ENCODE peak calls at places on chromosomes 3 and 15, in seven cellular contexts. W, I, N, O, B, D and J are unnamed samples.

GRCh38 chr3:99637381-99638111 is 848 bp upstream of the COL8A1 start:
- DNase-seq in W (no peak), I (peak), N (peak), O (peak), B (peak), D (no peak), J (peak)

GRCh38 chr3:30073622-30074021 is 532.8 kb upstream of the TGFBR2 start:
- DNase-seq in W (no peak), I (no peak), N (no peak), O (no peak), B (peak), D (no peak), J (no peak)

GRCh38 chr15:52976050-52976449 is 185.9 kb upstream of the ONECUT1 start:
- DNase-seq in W (no peak), I (no peak), N (no peak), O (no peak), B (no peak), D (no peak), J (no peak)

GRCh38 chr3:42914771-42915515 is 9.0 kb downstream of the ZNF662 start:
- DNase-seq in W (no peak), I (no peak), N (no peak), O (no peak), B (no peak), D (no peak), J (no peak)

GRCh38 chr3:168884353-168884903 is 779.1 kb downstream of the MECOM start:
- DNase-seq in W (peak), I (peak), N (peak), O (peak), B (peak), D (no peak), J (peak)

GRCh38 chr3:63960048-63960711 is 48.0 kb upstream of the SCAANT1 start:
- DNase-seq in W (peak), I (no peak), N (peak), O (no peak), B (peak), D (peak), J (peak)

GRCh38 chr3:14691239-14691638 is 16.3 kb downstream of the C3orf20 start:
- DNase-seq in W (no peak), I (no peak), N (no peak), O (no peak), B (no peak), D (peak), J (no peak)

GRCh38 chr3:184155644-184156521 is 706 bp downstream of the DVL3 start:
- DNase-seq in W (no peak), I (peak), N (no peak), O (no peak), B (peak), D (peak), J (peak)

GRCh38 chr3:12470111-12470510 is 14.2 kb upstream of the TSEN2 start:
- DNase-seq in W (no peak), I (no peak), N (peak), O (no peak), B (no peak), D (no peak), J (no peak)

GRCh38 chr3:184582583-184582982 is 21.0 kb downstream of the EPHB3 start:
- DNase-seq in W (no peak), I (peak), N (no peak), O (no peak), B (peak), D (no peak), J (no peak)

GRCh38 chr3:188950832-188951489 is 220.8 kb upstream of the TPRG1 start:
- DNase-seq in W (peak), I (no peak), N (peak), O (peak), B (peak), D (no peak), J (peak)

GRCh38 chr3:18080198-18080689 is 337.8 kb upstream of the TBC1D5 start:
- DNase-seq in W (no peak), I (no peak), N (peak), O (no peak), B (peak), D (no peak), J (no peak)

GRCh38 chr3:179449621-179450020 is 1.6 kb downstream of the GNB4 start:
- DNase-seq in W (no peak), I (no peak), N (peak), O (no peak), B (no peak), D (no peak), J (no peak)

GRCh38 chr3:135739755-135740154 is 225.8 kb upstream of the PPP2R3A start:
- DNase-seq in W (no peak), I (no peak), N (no peak), O (no peak), B (no peak), D (no peak), J (no peak)

GRCh38 chr3:2657408-2657807 is 452.8 kb downstream of the IL5RA start:
- DNase-seq in W (no peak), I (no peak), N (peak), O (no peak), B (peak), D (no peak), J (no peak)

GRCh38 chr3:187919018-187919417 is 173.8 kb upstream of the BCL6 start:
- DNase-seq in W (no peak), I (no peak), N (peak), O (no peak), B (no peak), D (no peak), J (no peak)

GRCh38 chr15:42384597-42384996 is 25.3 kb downstream of the CAPN3 start:
- DNase-seq in W (no peak), I (no peak), N (no peak), O (no peak), B (no peak), D (no peak), J (no peak)

GRCh38 chr3:58471025-58471887 is 20.6 kb upstream of the KCTD6 start:
- DNase-seq in W (no peak), I (peak), N (peak), O (peak), B (peak), D (peak), J (peak)

GRCh38 chr15:88959445-88959844 is 46.3 kb upstream of the MFGE8 start:
- DNase-seq in W (no peak), I (no peak), N (no peak), O (no peak), B (no peak), D (no peak), J (no peak)

GRCh38 chr3:131794766-131795381 is 239.9 kb downstream of the CPNE4 start:
- DNase-seq in W (no peak), I (peak), N (peak), O (peak), B (peak), D (peak), J (peak)

GRCh38 chr3:190076601-190077444 is 43.9 kb downstream of the P3H2 start:
- DNase-seq in W (no peak), I (peak), N (peak), O (peak), B (peak), D (no peak), J (peak)

GRCh38 chr3:196883361-196883760 is 15.6 kb downstream of the SENP5 start:
- DNase-seq in W (no peak), I (no peak), N (no peak), O (no peak), B (peak), D (no peak), J (no peak)

GRCh38 chr3:150736903-150737832 is 25.8 kb downstream of the SIAH2 start:
- DNase-seq in W (no peak), I (no peak), N (no peak), O (no peak), B (peak), D (peak), J (no peak)

GRCh38 chr3:19485267-19485666 is 337.0 kb downstream of the KCNH8 start:
- DNase-seq in W (no peak), I (peak), N (no peak), O (no peak), B (no peak), D (no peak), J (no peak)

GRCh38 chr15:48682949-48683651 is 37.6 kb upstream of the FBN1 start:
- DNase-seq in W (peak), I (peak), N (peak), O (no peak), B (peak), D (no peak), J (no peak)

GRCh38 chr3:166013073-166013679 is 176.0 kb upstream of the BCHE start:
- DNase-seq in W (no peak), I (no peak), N (peak), O (peak), B (peak), D (peak), J (peak)

GRCh38 chr3:153599685-153600084 is 437.7 kb downstream of the RAP2B start:
- DNase-seq in W (peak), I (peak), N (peak), O (peak), B (peak), D (no peak), J (peak)

GRCh38 chr3:107990926-107991325 is 99.9 kb downstream of the CD47 start:
- DNase-seq in W (no peak), I (peak), N (no peak), O (no peak), B (no peak), D (no peak), J (no peak)

GRCh38 chr3:194121881-194122280 is 14.1 kb upstream of the HES1 start:
- DNase-seq in W (no peak), I (no peak), N (peak), O (no peak), B (peak), D (no peak), J (peak)

GRCh38 chr15:58057559-58057958 is 8.0 kb downstream of the ALDH1A2 start:
- DNase-seq in W (no peak), I (no peak), N (no peak), O (no peak), B (no peak), D (no peak), J (peak)

GRCh38 chr15:70251246-70251990 is 153.7 kb upstream of the TLE3 start:
- DNase-seq in W (no peak), I (peak), N (no peak), O (no peak), B (no peak), D (no peak), J (no peak)

GRCh38 chr3:157282261-157283191 is 122.6 kb upstream of the CCNL1 start:
- DNase-seq in W (no peak), I (peak), N (peak), O (peak), B (peak), D (no peak), J (peak)

GRCh38 chr15:67242665-67243064 is 11.8 kb downstream of the AAGAB start:
- DNase-seq in W (no peak), I (no peak), N (no peak), O (no peak), B (no peak), D (peak), J (peak)

GRCh38 chr15:64151727-64152506 is at the start of gene SNX22:
- DNase-seq in W (peak), I (peak), N (no peak), O (no peak), B (peak), D (no peak), J (peak)

GRCh38 chr3:149384911-149385321 is 7.5 kb upstream of the TM4SF1 start:
- DNase-seq in W (no peak), I (no peak), N (peak), O (peak), B (peak), D (no peak), J (peak)

GRCh38 chr3:156525808-156526207 is 29.1 kb downstream of the SSR3 start:
- DNase-seq in W (no peak), I (no peak), N (no peak), O (no peak), B (no peak), D (no peak), J (no peak)

GRCh38 chr15:81301385-81301784 is 22.6 kb downstream of the STARD5 start:
- DNase-seq in W (no peak), I (no peak), N (no peak), O (no peak), B (no peak), D (no peak), J (no peak)
- H3K27ac ChIP-seq in W (peak), I (no peak), N (no peak), O (no peak), B (no peak), D (no peak), J (no peak)

GRCh38 chr3:177749836-177750235 is 552.6 kb upstream of the TBL1XR1 start:
- DNase-seq in W (no peak), I (no peak), N (no peak), O (no peak), B (no peak), D (no peak), J (no peak)

GRCh38 chr3:177744873-177745646 is 547.8 kb upstream of the TBL1XR1 start:
- DNase-seq in W (peak), I (no peak), N (peak), O (no peak), B (peak), D (no peak), J (no peak)

GRCh38 chr3:177743491-177743890 is 546.2 kb upstream of the TBL1XR1 start:
- DNase-seq in W (no peak), I (no peak), N (no peak), O (no peak), B (no peak), D (no peak), J (no peak)

GRCh38 chr3:177750436-177750835 is 553.2 kb upstream of the TBL1XR1 start:
- DNase-seq in W (no peak), I (no peak), N (no peak), O (no peak), B (no peak), D (no peak), J (no peak)

DNA sequence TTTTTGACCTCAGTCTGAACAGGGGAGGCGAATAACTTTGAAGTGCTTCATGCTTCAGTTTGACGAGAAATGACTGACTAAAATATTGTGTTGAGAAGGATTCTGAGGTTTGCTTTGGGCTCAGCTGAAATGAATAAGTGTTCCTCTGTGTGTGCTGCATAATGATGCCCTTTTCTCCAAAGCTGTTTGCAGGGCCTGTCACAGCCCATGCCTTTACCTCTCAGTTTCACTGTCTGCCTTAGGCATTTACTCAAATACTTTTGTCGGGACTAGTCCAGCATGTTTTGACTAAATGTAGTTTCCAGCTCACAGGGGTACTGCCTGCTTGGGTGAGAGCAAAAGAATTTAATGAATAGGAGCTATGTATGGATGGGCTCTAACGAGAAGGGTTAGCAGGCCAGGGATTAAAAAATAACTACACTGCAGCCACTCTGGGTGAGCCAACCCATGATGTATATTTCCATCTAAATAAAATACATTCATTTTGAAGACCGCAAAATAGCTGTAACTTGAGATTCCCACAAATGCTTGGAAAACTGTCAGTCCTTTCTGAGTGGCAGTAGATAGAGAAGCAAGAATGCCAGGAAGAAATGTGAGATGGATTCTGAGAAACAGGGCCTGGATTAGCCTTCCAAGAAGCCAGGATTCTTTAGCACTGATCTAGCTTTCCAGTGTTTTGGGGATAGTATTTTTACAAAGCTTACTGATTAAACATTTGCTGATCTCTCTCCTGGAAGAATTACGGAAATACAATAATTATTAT is 549.2 kb upstream of the TBL1XR1 start:
- DNase-seq in W (no peak), I (no peak), N (peak), O (peak), B (no peak), D (no peak), J (no peak)
- H3K27ac ChIP-seq in W (no peak), I (no peak), N (no peak), O (peak), B (peak), D (no peak), J (no peak)

GRCh38 chr15:101092867-101093202 is 159.0 kb downstream of the CHSY1 start:
- DNase-seq in W (no peak), I (no peak), N (no peak), O (no peak), B (no peak), D (no peak), J (no peak)
- H3K27ac ChIP-seq in W (peak), I (no peak), N (no peak), O (no peak), B (no peak), D (no peak), J (no peak)

DNA sequence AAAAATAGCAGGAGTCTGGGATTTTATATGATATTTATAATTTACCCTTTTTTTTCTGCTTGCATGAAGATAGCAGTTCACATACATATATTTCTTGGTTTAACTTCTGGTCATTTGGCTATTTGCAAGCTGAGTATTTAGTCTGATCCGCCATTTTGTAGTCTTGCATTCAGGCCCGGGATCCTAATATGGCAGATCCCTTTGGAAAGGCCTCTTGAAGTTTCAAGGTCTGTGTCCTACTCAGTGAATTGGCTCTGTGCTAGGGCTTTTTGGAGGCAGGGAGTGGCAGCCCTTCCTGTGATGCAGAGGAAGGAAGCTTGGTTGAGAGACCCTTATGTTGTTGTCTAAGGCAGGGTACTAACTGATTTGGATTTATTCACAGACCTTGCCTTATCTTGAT is 2.9 kb downstream of the SNRPN start:
- DNase-seq in W (no peak), I (no peak), N (no peak), O (no peak), B (no peak), D (no peak), J (no peak)
- H3K27ac ChIP-seq in W (no peak), I (no peak), N (no peak), O (no peak), B (no peak), D (no peak), J (no peak)